ENCODE peak calls at places on chromosomes 3 and 15, in five cellular contexts. S is HepG2, W is K562, M is GM12891, F is GM12878. U is an unnamed sample.

GRCh38 chr3:194487289-194488006 is 646 bp upstream of the ATP13A3 start:
- DNase-seq in S (no peak), W (peak), M (peak), F (no peak), U (peak)

GRCh38 chr3:26963356-26963742 is 340.8 kb downstream of the LRRC3B start:
- DNase-seq in S (peak), W (no peak), M (no peak), F (no peak), U (no peak)

GRCh38 chr3:104279617-104280016 is 1087.1 kb upstream of the ALCAM start:
- DNase-seq in S (no peak), W (no peak), M (no peak), F (no peak), U (no peak)

GRCh38 chr3:170750478-170750830 is 119.5 kb downstream of the RPL22L1 start:
- DNase-seq in S (no peak), W (no peak), M (no peak), F (no peak), U (no peak)

GRCh38 chr3:125670945-125671344 is 75.6 kb upstream of the OSBPL11 start:
- DNase-seq in S (no peak), W (no peak), M (no peak), F (no peak), U (no peak)

GRCh38 chr3:147816770-147817169 is 407.6 kb downstream of the ZIC1 start:
- DNase-seq in S (no peak), W (no peak), M (no peak), F (no peak), U (no peak)

GRCh38 chr3:141373768-141374526 is 5.6 kb downstream of the ZBTB38 start:
- DNase-seq in S (no peak), W (no peak), M (no peak), F (no peak), U (no peak)

GRCh38 chr15:56805466-56806146 is 72.3 kb upstream of the ZNF280D start:
- DNase-seq in S (no peak), W (no peak), M (no peak), F (no peak), U (no peak)

GRCh38 chr15:91308209-91308608 is 208.2 kb downstream of the SV2B start:
- DNase-seq in S (no peak), W (no peak), M (no peak), F (no peak), U (no peak)

GRCh38 chr15:100247228-100248225 is 94.2 kb downstream of the ADAMTS17 start:
- DNase-seq in S (no peak), W (no peak), M (no peak), F (no peak), U (no peak)

GRCh38 chr3:179760944-179761343 is 108.1 kb downstream of the USP13 start:
- DNase-seq in S (peak), W (no peak), M (no peak), F (no peak), U (no peak)

GRCh38 chr3:58246148-58247051 is 8.8 kb downstream of the ABHD6 start:
- DNase-seq in S (no peak), W (no peak), M (no peak), F (no peak), U (no peak)

GRCh38 chr15:50519740-50520425 is 26.6 kb downstream of the USP50 start:
- DNase-seq in S (no peak), W (no peak), M (no peak), F (no peak), U (no peak)

DNA sequence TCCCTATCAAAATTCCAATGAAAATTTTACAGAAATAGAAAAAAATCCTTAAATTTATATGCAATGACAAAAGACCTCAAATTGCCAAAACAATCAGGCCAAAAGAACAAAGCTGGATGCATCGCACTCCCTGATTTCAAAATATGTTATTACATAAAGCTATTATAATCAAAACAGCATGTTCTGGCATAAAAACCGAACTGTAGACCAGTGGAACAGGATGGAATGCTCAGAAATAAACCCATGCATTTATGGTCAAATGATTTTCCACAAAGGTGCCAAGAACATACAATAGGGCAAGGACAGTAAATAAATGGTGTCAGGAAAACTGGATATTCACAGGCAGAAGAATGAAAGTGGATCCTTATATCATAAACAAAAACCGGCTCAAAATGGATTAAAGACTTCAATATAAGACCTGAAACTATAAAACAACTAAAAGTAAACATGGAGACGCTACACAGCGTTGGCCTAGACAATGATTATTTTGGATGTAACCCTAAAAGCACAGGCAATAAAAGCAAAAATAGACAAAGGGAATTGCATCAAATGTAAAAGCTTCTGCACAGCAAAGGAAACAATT is 22.6 kb downstream of the USP50 start:
- DNase-seq in S (no peak), W (no peak), M (no peak), F (no peak), U (no peak)
- TF ChIP-seq TAF1 in S (no peak), W (no peak), M (no peak), F (no peak), U (no peak)

DNA sequence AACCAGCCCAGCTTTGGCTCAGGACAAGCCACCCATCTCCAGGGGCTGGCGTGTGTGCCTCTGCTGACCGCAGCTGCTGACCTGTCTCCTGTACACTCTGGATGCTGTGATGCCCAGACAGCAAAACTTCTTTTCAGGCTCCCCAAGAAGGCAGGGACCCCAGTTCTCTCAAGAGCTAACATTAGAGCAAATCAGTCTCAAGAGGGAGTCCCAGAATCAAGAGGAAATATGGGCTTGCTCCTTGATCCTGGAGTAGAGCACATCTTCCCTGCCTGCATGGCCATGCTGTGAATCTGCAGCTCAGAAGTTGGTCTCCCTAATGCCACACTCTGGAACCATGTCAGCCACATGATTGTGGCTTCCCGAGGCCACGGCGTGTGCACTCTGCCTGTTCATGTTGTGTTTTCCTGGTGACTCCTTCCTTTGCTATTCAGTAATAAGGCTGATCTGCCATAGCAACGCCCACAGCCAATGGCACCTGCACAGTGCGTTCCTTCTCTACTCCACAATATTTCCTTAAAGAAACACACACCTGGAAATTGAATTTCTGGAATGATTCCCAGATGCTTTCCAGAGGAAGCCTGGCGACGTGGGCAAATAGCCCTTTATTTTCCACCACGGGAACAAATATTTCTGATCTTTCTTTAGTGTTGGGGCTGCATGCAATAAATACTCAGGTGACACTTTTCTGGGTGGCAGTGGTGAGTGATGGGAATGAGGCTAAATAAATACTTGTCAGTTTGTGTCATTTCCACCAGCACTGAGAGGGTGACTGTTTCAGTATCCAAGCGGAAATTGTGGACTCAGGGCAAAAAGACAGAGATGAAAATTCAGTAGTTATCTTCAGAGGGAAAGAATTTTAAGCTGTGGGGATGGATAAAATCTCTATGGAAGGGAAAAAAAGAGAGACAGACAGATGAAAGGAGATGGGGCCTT is 21.9 kb upstream of the THSD4 start:
- DNase-seq in S (no peak), W (no peak), M (no peak), F (no peak), U (no peak)
- TF ChIP-seq POLR2AphosphoS5 in S (no peak), W (no peak), M (no peak), F (no peak), U (no peak)

GRCh38 chr15:82647045-82647834 is at the start of gene CPEB1:
- DNase-seq in S (no peak), W (peak), M (no peak), F (no peak), U (no peak)
- TF ChIP-seq POLR2A in S (no peak), W (no peak), M (no peak), F (no peak), U (no peak)

GRCh38 chr15:63469984-63470383 is 34.4 kb upstream of the USP3 start:
- DNase-seq in S (no peak), W (no peak), M (no peak), F (no peak), U (no peak)

GRCh38 chr15:63465104-63465503 is 39.3 kb upstream of the USP3 start:
- DNase-seq in S (no peak), W (no peak), M (no peak), F (no peak), U (no peak)

GRCh38 chr15:63463793-63464192 is 40.6 kb upstream of the USP3 start:
- DNase-seq in S (no peak), W (no peak), M (no peak), F (no peak), U (no peak)

GRCh38 chr15:63469190-63469589 is 35.2 kb upstream of the USP3 start:
- DNase-seq in S (no peak), W (no peak), M (no peak), F (no peak), U (no peak)

GRCh38 chr15:63466378-63467192 is 37.8 kb upstream of the USP3 start:
- DNase-seq in S (peak), W (peak), M (peak), F (no peak), U (peak)
- TF ChIP-seq TAF1 in S (no peak), W (no peak), M (no peak), F (no peak), U (no peak)

U was measured in GM12892.